ENCODE peak calls at places on chromosomes 7 and 10, in five cellular contexts. One of them, this sample, is unnamed.
A peak's percentile ranks its signal among the peaks of the same experiment; 100 is the strongest.

GRCh38 chr10:127852456-127852855 is 40.3 kb downstream of the CLRN3 start:
- DNase-seq in CD8-positive, alpha-beta memory T cell: no peak
- DNase-seq in A673: no peak
- DNase-seq in endodermal cell: peak; percentile 14
- DNase-seq in heart right ventricle: no peak
- DNase-seq in this sample: no peak

GRCh38 chr7:33185786-33186185 is 56.4 kb downstream of the BBS9 start:
- DNase-seq in CD8-positive, alpha-beta memory T cell: peak; percentile 14
- DNase-seq in A673: peak; percentile 67
- DNase-seq in endodermal cell: no peak
- DNase-seq in heart right ventricle: no peak
- DNase-seq in this sample: no peak

GRCh38 chr7:120110169-120110568 is 162.8 kb upstream of the KCND2 start:
- DNase-seq in CD8-positive, alpha-beta memory T cell: no peak
- DNase-seq in A673: no peak
- DNase-seq in endodermal cell: no peak
- DNase-seq in heart right ventricle: no peak
- DNase-seq in this sample: no peak

GRCh38 chr10:6562221-6562620 is 17.9 kb downstream of the PRKCQ start:
- DNase-seq in CD8-positive, alpha-beta memory T cell: no peak
- DNase-seq in A673: no peak
- DNase-seq in endodermal cell: no peak
- DNase-seq in heart right ventricle: no peak
- DNase-seq in this sample: no peak

GRCh38 chr7:104106106-104106505 is 101.7 kb downstream of the ORC5 start:
- DNase-seq in CD8-positive, alpha-beta memory T cell: no peak
- DNase-seq in A673: peak; percentile 5
- DNase-seq in endodermal cell: no peak
- DNase-seq in heart right ventricle: no peak
- DNase-seq in this sample: no peak

GRCh38 chr10:119654540-119654939 is 3.4 kb downstream of the BAG3 start:
- DNase-seq in CD8-positive, alpha-beta memory T cell: no peak
- DNase-seq in A673: peak; percentile 43
- DNase-seq in endodermal cell: peak; percentile 64
- DNase-seq in heart right ventricle: no peak
- DNase-seq in this sample: no peak

GRCh38 chr10:95819620-95820329 is 63.8 kb downstream of the ENTPD1 start:
- DNase-seq in CD8-positive, alpha-beta memory T cell: no peak
- DNase-seq in A673: no peak
- DNase-seq in endodermal cell: no peak
- DNase-seq in heart right ventricle: no peak
- DNase-seq in this sample: no peak

GRCh38 chr10:110957603-110958002 is 38.2 kb downstream of the SHOC2 start:
- DNase-seq in CD8-positive, alpha-beta memory T cell: no peak
- DNase-seq in A673: no peak
- DNase-seq in endodermal cell: no peak
- DNase-seq in heart right ventricle: no peak
- DNase-seq in this sample: no peak

GRCh38 chr10:125812128-125812527 is 10.9 kb downstream of the UROS start:
- DNase-seq in CD8-positive, alpha-beta memory T cell: no peak
- DNase-seq in A673: no peak
- DNase-seq in endodermal cell: no peak
- DNase-seq in heart right ventricle: no peak
- DNase-seq in this sample: no peak
- H3K36me3 ChIP-seq in CD8-positive, alpha-beta memory T cell: peaks cover 11% of the 10 kb centered on the region
- H3K36me3 ChIP-seq in A673: peaks cover 28% of the 10 kb centered on the region
- H3K36me3 ChIP-seq in endodermal cell: peaks cover 51% of the 10 kb centered on the region
- H3K36me3 ChIP-seq in heart right ventricle: no peaks in the 10 kb centered on the region
- H3K36me3 ChIP-seq in this sample: peaks cover 34% of the 10 kb centered on the region

GRCh38 chr7:3380034-3380433 is 79.0 kb downstream of the SDK1 start:
- DNase-seq in CD8-positive, alpha-beta memory T cell: no peak
- DNase-seq in A673: no peak
- DNase-seq in endodermal cell: no peak
- DNase-seq in heart right ventricle: no peak
- DNase-seq in this sample: no peak
- H3K4me3 ChIP-seq in CD8-positive, alpha-beta memory T cell: no peak overlapping the region
- H3K4me3 ChIP-seq in A673: no peak overlapping the region
- H3K4me3 ChIP-seq in endodermal cell: no peak overlapping the region
- H3K4me3 ChIP-seq in heart right ventricle: no peak overlapping the region
- H3K4me3 ChIP-seq in this sample: no peak overlapping the region

DNA sequence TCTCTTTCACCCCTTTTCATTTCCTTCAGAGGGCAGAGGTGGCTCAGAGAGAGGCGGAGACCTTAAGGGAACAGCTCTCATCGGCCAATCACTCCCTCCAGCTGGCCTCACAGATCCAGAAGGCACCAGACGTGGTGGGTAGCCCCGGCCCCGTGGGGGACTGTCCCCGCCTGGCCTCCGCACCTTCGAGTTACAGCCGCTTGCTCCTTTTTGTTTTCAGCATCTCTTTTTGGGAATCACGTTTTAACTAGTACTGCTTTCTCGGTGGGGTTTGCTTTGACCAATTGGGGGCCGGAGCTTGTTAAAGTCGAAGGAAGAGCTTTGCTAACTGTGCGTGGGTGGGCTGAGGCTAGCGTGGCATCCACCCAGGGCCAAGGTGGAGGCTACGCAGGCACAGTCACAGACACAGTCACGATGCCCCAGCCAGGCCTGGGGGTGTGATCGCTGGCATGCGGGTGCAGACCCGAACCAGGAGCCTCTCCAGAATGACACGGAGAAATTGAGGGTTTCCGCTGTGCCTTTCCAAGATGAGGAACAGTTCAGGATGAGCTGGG is 116.2 kb upstream of the SH2B2 start:
- DNase-seq in CD8-positive, alpha-beta memory T cell: no peak
- DNase-seq in A673: no peak
- DNase-seq in endodermal cell: no peak
- DNase-seq in heart right ventricle: peak; percentile 13
- DNase-seq in this sample: no peak
- H3K27ac ChIP-seq in CD8-positive, alpha-beta memory T cell: no peak overlapping the region
- H3K27ac ChIP-seq in A673: no peak overlapping the region
- H3K27ac ChIP-seq in endodermal cell: peak overlapping the region; percentile 79
- H3K27ac ChIP-seq in heart right ventricle: no peak overlapping the region
- H3K27ac ChIP-seq in this sample: no peak overlapping the region

DNA sequence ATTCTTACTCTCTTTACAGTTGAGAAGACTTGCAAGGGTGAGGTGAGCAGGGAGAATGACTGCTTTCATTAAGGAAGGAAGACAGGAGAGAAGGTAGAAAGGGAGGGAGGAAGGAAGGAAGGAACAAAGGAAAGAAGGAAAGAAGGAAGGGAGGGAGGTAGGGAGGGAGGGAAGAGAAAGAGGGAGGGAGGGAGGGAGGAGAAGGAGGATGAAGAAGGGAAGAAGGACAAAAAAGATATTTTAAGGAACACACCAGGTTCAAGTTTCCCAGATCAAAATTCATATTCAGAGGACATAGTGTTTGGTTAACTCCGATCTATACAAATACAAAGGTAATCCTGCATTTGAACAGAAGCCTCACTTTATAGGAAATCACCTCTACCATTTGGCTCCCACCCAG is 262.1 kb upstream of the LYZL1 start:
- DNase-seq in CD8-positive, alpha-beta memory T cell: no peak
- DNase-seq in A673: no peak
- DNase-seq in endodermal cell: no peak
- DNase-seq in heart right ventricle: no peak
- DNase-seq in this sample: no peak
- H3K36me3 ChIP-seq in CD8-positive, alpha-beta memory T cell: no peaks in the 10 kb centered on the region
- H3K36me3 ChIP-seq in A673: no peaks in the 10 kb centered on the region
- H3K36me3 ChIP-seq in endodermal cell: no peaks in the 10 kb centered on the region
- H3K36me3 ChIP-seq in heart right ventricle: no peaks in the 10 kb centered on the region
- H3K36me3 ChIP-seq in this sample: no peaks in the 10 kb centered on the region

DNA sequence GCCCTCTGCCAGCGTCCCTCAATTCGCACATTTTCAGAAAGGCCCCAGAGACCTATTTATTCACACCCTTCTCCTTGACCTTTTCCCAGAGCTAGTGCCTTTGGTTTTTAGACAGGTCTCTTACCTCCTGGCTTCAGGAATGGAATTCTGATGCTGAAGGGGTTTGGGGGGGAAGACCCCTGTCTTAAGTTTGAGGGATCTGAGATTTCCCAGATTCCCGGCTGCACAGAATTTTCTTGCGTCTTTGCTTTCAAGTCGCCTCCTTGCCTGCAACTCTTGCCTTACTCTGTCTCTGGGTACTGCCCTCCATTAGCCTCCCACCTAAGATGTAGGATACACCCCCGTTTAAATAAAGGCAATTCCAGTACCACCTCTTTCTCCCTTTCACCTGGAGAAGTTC is 1.9 kb downstream of the GATA3 start:
- DNase-seq in CD8-positive, alpha-beta memory T cell: no peak
- DNase-seq in A673: no peak
- DNase-seq in endodermal cell: no peak
- DNase-seq in heart right ventricle: no peak
- DNase-seq in this sample: no peak
- H3K4me3 ChIP-seq in CD8-positive, alpha-beta memory T cell: peak overlapping the region; percentile 79
- H3K4me3 ChIP-seq in A673: no peak overlapping the region
- H3K4me3 ChIP-seq in endodermal cell: peak overlapping the region; percentile 97
- H3K4me3 ChIP-seq in heart right ventricle: peak overlapping the region; percentile 59
- H3K4me3 ChIP-seq in this sample: peak overlapping the region; percentile 84

GRCh38 chr10:74923556-74923955 is 97.2 kb downstream of the KAT6B start:
- DNase-seq in CD8-positive, alpha-beta memory T cell: no peak
- DNase-seq in A673: peak; percentile 73
- DNase-seq in endodermal cell: peak; percentile 61
- DNase-seq in heart right ventricle: no peak
- DNase-seq in this sample: no peak
- H3K27ac ChIP-seq in CD8-positive, alpha-beta memory T cell: no peak overlapping the region
- H3K27ac ChIP-seq in A673: peak overlapping the region; percentile 23
- H3K27ac ChIP-seq in endodermal cell: no peak overlapping the region
- H3K27ac ChIP-seq in heart right ventricle: peak overlapping the region; percentile 27
- H3K27ac ChIP-seq in this sample: no peak overlapping the region

GRCh38 chr10:123160311-123160980 is 6.2 kb downstream of the BUB3 start:
- DNase-seq in CD8-positive, alpha-beta memory T cell: peak; percentile 68
- DNase-seq in A673: no peak
- DNase-seq in endodermal cell: no peak
- DNase-seq in heart right ventricle: no peak
- DNase-seq in this sample: no peak
- H3K36me3 ChIP-seq in CD8-positive, alpha-beta memory T cell: peaks cover 38% of the 10 kb centered on the region
- H3K36me3 ChIP-seq in A673: peaks cover 100% of the 10 kb centered on the region
- H3K36me3 ChIP-seq in endodermal cell: peaks cover 92% of the 10 kb centered on the region
- H3K36me3 ChIP-seq in heart right ventricle: no peaks in the 10 kb centered on the region
- H3K36me3 ChIP-seq in this sample: peaks cover 53% of the 10 kb centered on the region

GRCh38 chr7:95609277-95609971 is 13.1 kb upstream of the PDK4 start:
- DNase-seq in CD8-positive, alpha-beta memory T cell: no peak
- DNase-seq in A673: no peak
- DNase-seq in endodermal cell: no peak
- DNase-seq in heart right ventricle: peak; percentile 63
- DNase-seq in this sample: no peak

GRCh38 chr7:95611224-95611623 is 14.9 kb upstream of the PDK4 start:
- DNase-seq in CD8-positive, alpha-beta memory T cell: no peak
- DNase-seq in A673: no peak
- DNase-seq in endodermal cell: no peak
- DNase-seq in heart right ventricle: no peak
- DNase-seq in this sample: no peak

GRCh38 chr7:95605275-95605674 is 9.0 kb upstream of the PDK4 start:
- DNase-seq in CD8-positive, alpha-beta memory T cell: no peak
- DNase-seq in A673: no peak
- DNase-seq in endodermal cell: no peak
- DNase-seq in heart right ventricle: no peak
- DNase-seq in this sample: no peak

GRCh38 chr7:95607477-95608010 is 11.2 kb upstream of the PDK4 start:
- DNase-seq in CD8-positive, alpha-beta memory T cell: no peak
- DNase-seq in A673: no peak
- DNase-seq in endodermal cell: no peak
- DNase-seq in heart right ventricle: no peak
- DNase-seq in this sample: no peak

GRCh38 chr7:95608344-95609173 is 12.2 kb upstream of the PDK4 start:
- DNase-seq in CD8-positive, alpha-beta memory T cell: peak; percentile 4
- DNase-seq in A673: no peak
- DNase-seq in endodermal cell: peak; percentile 87
- DNase-seq in heart right ventricle: peak; percentile 95
- DNase-seq in this sample: no peak
- H3K4me3 ChIP-seq in CD8-positive, alpha-beta memory T cell: no peak overlapping the region
- H3K4me3 ChIP-seq in A673: no peak overlapping the region
- H3K4me3 ChIP-seq in endodermal cell: peak overlapping the region; percentile 55
- H3K4me3 ChIP-seq in heart right ventricle: peak overlapping the region; percentile 27
- H3K4me3 ChIP-seq in this sample: no peak overlapping the region

GRCh38 chr7:128029405-128029995 is 1.7 kb downstream of the LRRC4 start:
- DNase-seq in CD8-positive, alpha-beta memory T cell: no peak
- DNase-seq in A673: no peak
- DNase-seq in endodermal cell: no peak
- DNase-seq in heart right ventricle: no peak
- DNase-seq in this sample: no peak

GRCh38 chr7:128031901-128032604 is 816 bp upstream of the LRRC4 start:
- DNase-seq in CD8-positive, alpha-beta memory T cell: peak; percentile 52
- DNase-seq in A673: peak; percentile 92
- DNase-seq in endodermal cell: peak; percentile 84
- DNase-seq in heart right ventricle: peak; percentile 51
- DNase-seq in this sample: peak; percentile 8

GRCh38 chr7:128032605-128033235 is 1.5 kb upstream of the LRRC4 start:
- DNase-seq in CD8-positive, alpha-beta memory T cell: peak; percentile 6
- DNase-seq in A673: peak; percentile 45
- DNase-seq in endodermal cell: peak; percentile 78
- DNase-seq in heart right ventricle: peak; percentile 21
- DNase-seq in this sample: no peak

GRCh38 chr7:128030263-128030998 is 806 bp downstream of the LRRC4 start:
- DNase-seq in CD8-positive, alpha-beta memory T cell: no peak
- DNase-seq in A673: no peak
- DNase-seq in endodermal cell: peak; percentile 77
- DNase-seq in heart right ventricle: no peak
- DNase-seq in this sample: no peak

GRCh38 chr7:128030999-128031681 is at the start of gene LRRC4:
- DNase-seq in CD8-positive, alpha-beta memory T cell: peak; percentile 16
- DNase-seq in A673: peak; percentile 69
- DNase-seq in endodermal cell: peak; percentile 83
- DNase-seq in heart right ventricle: peak; percentile 26
- DNase-seq in this sample: no peak
- H3K27ac ChIP-seq in CD8-positive, alpha-beta memory T cell: no peak within 1 kb of the TSS
- H3K27ac ChIP-seq in A673: peak within 1 kb of the TSS; percentile 73
- H3K27ac ChIP-seq in endodermal cell: peak within 1 kb of the TSS; percentile 77
- H3K27ac ChIP-seq in heart right ventricle: no peak within 1 kb of the TSS
- H3K27ac ChIP-seq in this sample: no peak within 1 kb of the TSS

GRCh38 chr10:43471929-43472720 is 35.2 kb downstream of the ZNF487 start:
- DNase-seq in CD8-positive, alpha-beta memory T cell: no peak
- DNase-seq in A673: no peak
- DNase-seq in endodermal cell: no peak
- DNase-seq in heart right ventricle: no peak
- DNase-seq in this sample: no peak
- H3K36me3 ChIP-seq in CD8-positive, alpha-beta memory T cell: no peaks in the 10 kb centered on the region
- H3K36me3 ChIP-seq in A673: no peaks in the 10 kb centered on the region
- H3K36me3 ChIP-seq in endodermal cell: no peaks in the 10 kb centered on the region
- H3K36me3 ChIP-seq in heart right ventricle: peaks cover 4% of the 10 kb centered on the region
- H3K36me3 ChIP-seq in this sample: no peaks in the 10 kb centered on the region